ENCODE peak calls at places on chromosomes 4 and X, in four cellular contexts. One of them, this sample, is unnamed.
A peak's percentile ranks its signal among the peaks of the same experiment; 100 is the strongest.

GRCh38 chr4:26779674-26780073 is 81.0 kb upstream of the STIM2 start:
- DNase-seq in IMR-90: peak; percentile 48
- DNase-seq in GM12878: no peak
- DNase-seq in K562: no peak
- DNase-seq in this sample: no peak

GRCh38 chr4:161554372-161554990 is 609.3 kb downstream of the FSTL5 start:
- DNase-seq in K562: no peak
- DNase-seq in GM12878: no peak
- DNase-seq in IMR-90: peak; percentile 70
- DNase-seq in this sample: peak; percentile 82

GRCh38 chr4:106344324-106344970 is 24.1 kb downstream of the GIMD1 start:
- DNase-seq in GM12878: no peak
- DNase-seq in K562: no peak
- DNase-seq in IMR-90: peak; percentile 71
- DNase-seq in this sample: no peak

GRCh38 chrX:108199691-108200090 is 108.1 kb downstream of the ATG4A start:
- DNase-seq in IMR-90: peak; percentile 22
- DNase-seq in K562: peak; percentile 34
- DNase-seq in GM12878: no peak
- DNase-seq in this sample: peak; percentile 44

GRCh38 chrX:20067709-20068315 is 48.9 kb downstream of the MAP7D2 start:
- DNase-seq in IMR-90: peak; percentile 88
- DNase-seq in K562: peak; percentile 8
- DNase-seq in GM12878: no peak
- DNase-seq in this sample: peak; percentile 80

GRCh38 chr4:168802222-168802621 is 207.8 kb downstream of the CBR4 start:
- DNase-seq in GM12878: no peak
- DNase-seq in IMR-90: no peak
- DNase-seq in K562: no peak
- DNase-seq in this sample: no peak

GRCh38 chr4:15084780-15085179 is 82.5 kb downstream of the CPEB2 start:
- DNase-seq in GM12878: no peak
- DNase-seq in IMR-90: no peak
- DNase-seq in K562: no peak
- DNase-seq in this sample: no peak

GRCh38 chr4:41058426-41058825 is 155.9 kb downstream of the APBB2 start:
- DNase-seq in IMR-90: peak; percentile 72
- DNase-seq in GM12878: no peak
- DNase-seq in K562: no peak
- DNase-seq in this sample: no peak

GRCh38 chrX:42220083-42220482 is 296.7 kb upstream of the CASK start:
- DNase-seq in K562: no peak
- DNase-seq in IMR-90: no peak
- DNase-seq in GM12878: no peak
- DNase-seq in this sample: no peak

GRCh38 chrX:119693032-119693995 is at the start of gene SEPTIN6:
- DNase-seq in K562: peak; percentile 88
- DNase-seq in IMR-90: peak; percentile 52
- DNase-seq in GM12878: no peak
- DNase-seq in this sample: peak; percentile 60

GRCh38 chr4:40280586-40280985 is 54.5 kb upstream of the CHRNA9 start:
- DNase-seq in IMR-90: no peak
- DNase-seq in K562: no peak
- DNase-seq in GM12878: no peak
- DNase-seq in this sample: no peak

GRCh38 chr4:101400096-101400495 is 52.8 kb upstream of the PPP3CA start:
- DNase-seq in GM12878: no peak
- DNase-seq in IMR-90: peak; percentile 78
- DNase-seq in K562: no peak
- DNase-seq in this sample: no peak

GRCh38 chrX:139559383-139560042 is 29.0 kb downstream of the F9 start:
- DNase-seq in GM12878: peak; percentile 30
- DNase-seq in IMR-90: peak; percentile 43
- DNase-seq in K562: peak; percentile 64
- DNase-seq in this sample: peak; percentile 26

GRCh38 chr4:185201983-185202962 is 1.5 kb downstream of the CFAP97 start:
- DNase-seq in GM12878: no peak
- DNase-seq in IMR-90: peak; percentile 42
- DNase-seq in K562: peak; percentile 86
- DNase-seq in this sample: peak; percentile 44

GRCh38 chrX:105461013-105461412 is 240.5 kb upstream of the TEX13A start:
- DNase-seq in IMR-90: no peak
- DNase-seq in K562: no peak
- DNase-seq in GM12878: no peak
- DNase-seq in this sample: no peak

GRCh38 chrX:153476628-153477027 is 6.3 kb upstream of the HAUS7 start:
- DNase-seq in IMR-90: peak; percentile 25
- DNase-seq in GM12878: no peak
- DNase-seq in K562: no peak
- DNase-seq in this sample: peak; percentile 66

GRCh38 chr4:26985836-26986235 is 125.2 kb downstream of the STIM2 start:
- DNase-seq in GM12878: peak; percentile 44
- DNase-seq in IMR-90: no peak
- DNase-seq in K562: peak; percentile 14
- DNase-seq in this sample: no peak

GRCh38 chrX:32532282-32532681 is 679.1 kb downstream of the DMD start:
- DNase-seq in IMR-90: no peak
- DNase-seq in GM12878: no peak
- DNase-seq in K562: no peak
- DNase-seq in this sample: peak; percentile 11

GRCh38 chr4:26558166-26558895 is 25.6 kb upstream of the TBC1D19 start:
- DNase-seq in GM12878: no peak
- DNase-seq in IMR-90: no peak
- DNase-seq in K562: no peak
- DNase-seq in this sample: no peak

GRCh38 chr4:25437951-25438350 is 60.9 kb downstream of the ANAPC4 start:
- DNase-seq in K562: no peak
- DNase-seq in IMR-90: no peak
- DNase-seq in GM12878: no peak
- DNase-seq in this sample: no peak

GRCh38 chr4:8694226-8694625 is 101.7 kb downstream of the CPZ start:
- DNase-seq in IMR-90: no peak
- DNase-seq in GM12878: no peak
- DNase-seq in K562: no peak
- DNase-seq in this sample: no peak

GRCh38 chr4:41844327-41844726 is 90.9 kb upstream of the TMEM33 start:
- DNase-seq in K562: no peak
- DNase-seq in GM12878: no peak
- DNase-seq in IMR-90: no peak
- DNase-seq in this sample: no peak

DNA sequence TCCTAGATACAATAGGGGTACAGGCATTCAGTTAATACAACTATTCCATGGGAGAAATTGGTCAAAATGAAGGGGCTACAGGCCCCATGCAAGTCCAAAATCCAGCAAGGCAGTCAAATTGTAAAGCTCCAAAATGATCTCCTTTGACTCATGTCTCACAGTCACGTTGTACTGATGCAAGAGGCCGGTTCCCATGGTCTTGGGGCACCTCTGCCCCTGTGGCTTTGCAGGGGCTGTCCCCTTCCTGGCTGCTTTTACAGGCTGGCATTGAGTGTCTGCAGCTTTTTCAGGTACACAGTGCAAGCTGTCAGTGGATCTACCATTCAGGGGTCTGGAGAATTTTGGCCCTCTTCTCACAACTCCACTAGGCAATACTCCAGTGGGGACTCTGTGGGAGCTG is 12.5 kb upstream of the ASIC5 start:
- DNase-seq in GM12878: no peak
- DNase-seq in IMR-90: no peak
- DNase-seq in K562: no peak
- DNase-seq in this sample: no peak
- TF ChIP-seq FOS in GM12878: no peak
- TF ChIP-seq FOS in IMR-90: no peak
- TF ChIP-seq FOS in K562: no peak
- TF ChIP-seq FOS in this sample: no peak

DNA sequence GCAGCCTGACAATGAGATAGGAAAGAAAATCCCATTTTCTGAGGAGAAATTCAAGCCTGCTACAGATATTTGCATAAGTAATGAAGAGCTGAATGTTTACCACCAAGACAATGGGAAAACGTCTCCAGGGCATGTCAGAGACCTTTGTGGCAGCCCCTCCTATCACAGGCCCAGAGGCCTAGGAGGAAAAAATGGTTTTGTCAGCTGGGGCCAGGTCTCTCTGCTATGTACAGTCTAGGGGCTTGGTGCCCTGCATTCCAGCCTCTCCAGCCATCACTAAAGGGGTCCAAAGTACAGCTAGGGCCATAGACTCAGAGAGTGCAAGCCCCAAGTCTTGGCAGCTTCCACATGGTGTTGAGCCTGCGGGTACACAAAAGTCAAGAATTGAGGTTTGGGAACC is 361.6 kb upstream of the ANXA10 start:
- DNase-seq in IMR-90: no peak
- DNase-seq in K562: no peak
- DNase-seq in GM12878: no peak
- DNase-seq in this sample: no peak
- TF ChIP-seq FOS in IMR-90: no peak
- TF ChIP-seq FOS in K562: no peak
- TF ChIP-seq FOS in GM12878: no peak
- TF ChIP-seq FOS in this sample: no peak

GRCh38 chr4:124810814-124811213 is 98.3 kb upstream of the ANKRD50 start:
- DNase-seq in IMR-90: no peak
- DNase-seq in K562: no peak
- DNase-seq in GM12878: no peak
- DNase-seq in this sample: no peak
- TF ChIP-seq FOS in IMR-90: no peak
- TF ChIP-seq FOS in K562: no peak
- TF ChIP-seq FOS in GM12878: no peak
- TF ChIP-seq FOS in this sample: no peak

GRCh38 chr4:153222162-153222789 is 18.0 kb downstream of the TRIM2 start:
- DNase-seq in IMR-90: peak; percentile 87
- DNase-seq in K562: no peak
- DNase-seq in GM12878: no peak
- DNase-seq in this sample: peak; percentile 82
- TF ChIP-seq FOS in IMR-90: peak; percentile 8
- TF ChIP-seq FOS in K562: no peak
- TF ChIP-seq FOS in GM12878: no peak
- TF ChIP-seq FOS in this sample: peak; percentile 26

GRCh38 chr4:122733805-122734155 is 1.3 kb downstream of the BBS12 start:
- DNase-seq in K562: no peak
- DNase-seq in IMR-90: no peak
- DNase-seq in GM12878: no peak
- DNase-seq in this sample: no peak
- TF ChIP-seq FOS in K562: no peak
- TF ChIP-seq FOS in IMR-90: no peak
- TF ChIP-seq FOS in GM12878: no peak
- TF ChIP-seq FOS in this sample: no peak

This sample was measured in endothelial cell of umbilical vein.